ENCODE peak calls at places on chromosomes 16 and 17, in five cellular contexts. One of them, this sample, is unnamed.

GRCh38 chr17:77464988-77465357 is 324.2 kb downstream of the SEC14L1 start:
- DNase-seq in tibial nerve: no peak
- DNase-seq in ovary: no peak
- DNase-seq in adrenal gland: no peak
- DNase-seq in breast epithelium: no peak
- DNase-seq in this sample: no peak

GRCh38 chr16:57723170-57723569 is 12.4 kb upstream of the KATNB1 start:
- DNase-seq in tibial nerve: no peak
- DNase-seq in ovary: no peak
- DNase-seq in adrenal gland: no peak
- DNase-seq in breast epithelium: no peak
- DNase-seq in this sample: no peak

GRCh38 chr17:51354908-51355307 is 94.6 kb downstream of the UTP18 start:
- DNase-seq in tibial nerve: no peak
- DNase-seq in ovary: no peak
- DNase-seq in adrenal gland: no peak
- DNase-seq in breast epithelium: no peak
- DNase-seq in this sample: no peak

GRCh38 chr16:66166451-66166850 is 200.0 kb upstream of the CDH5 start:
- DNase-seq in tibial nerve: no peak
- DNase-seq in ovary: no peak
- DNase-seq in adrenal gland: peak; percentile 75
- DNase-seq in breast epithelium: no peak
- DNase-seq in this sample: no peak

GRCh38 chr17:57421393-57421717 is 165.0 kb downstream of the MSI2 start:
- DNase-seq in tibial nerve: no peak
- DNase-seq in ovary: no peak
- DNase-seq in adrenal gland: no peak
- DNase-seq in breast epithelium: no peak
- DNase-seq in this sample: no peak

GRCh38 chr17:40629850-40630249 is 17.8 kb downstream of the SMARCE1 start:
- DNase-seq in tibial nerve: no peak
- DNase-seq in ovary: no peak
- DNase-seq in adrenal gland: no peak
- DNase-seq in breast epithelium: no peak
- DNase-seq in this sample: no peak

GRCh38 chr17:30173649-30174048 is 57.0 kb downstream of the NSRP1 start:
- DNase-seq in tibial nerve: no peak
- DNase-seq in ovary: no peak
- DNase-seq in adrenal gland: no peak
- DNase-seq in breast epithelium: no peak
- DNase-seq in this sample: no peak

GRCh38 chr16:10228779-10229178 is 46.6 kb upstream of the GRIN2A start:
- DNase-seq in tibial nerve: no peak
- DNase-seq in ovary: no peak
- DNase-seq in adrenal gland: no peak
- DNase-seq in breast epithelium: no peak
- DNase-seq in this sample: no peak

GRCh38 chr16:20260215-20261009 is 66.9 kb downstream of the GP2 start:
- DNase-seq in tibial nerve: no peak
- DNase-seq in ovary: no peak
- DNase-seq in adrenal gland: no peak
- DNase-seq in breast epithelium: no peak
- DNase-seq in this sample: no peak

GRCh38 chr17:45688353-45688752 is 95.8 kb upstream of the CRHR1 start:
- DNase-seq in tibial nerve: no peak
- DNase-seq in ovary: no peak
- DNase-seq in adrenal gland: no peak
- DNase-seq in breast epithelium: no peak
- DNase-seq in this sample: no peak

GRCh38 chr16:84829168-84829965 is 9.6 kb downstream of the CRISPLD2 start:
- DNase-seq in tibial nerve: no peak
- DNase-seq in ovary: peak; percentile 83
- DNase-seq in adrenal gland: no peak
- DNase-seq in breast epithelium: no peak
- DNase-seq in this sample: no peak

GRCh38 chr16:84826558-84826941 is 6.8 kb downstream of the CRISPLD2 start:
- DNase-seq in tibial nerve: no peak
- DNase-seq in ovary: peak; percentile 86
- DNase-seq in adrenal gland: no peak
- DNase-seq in breast epithelium: no peak
- DNase-seq in this sample: no peak

GRCh38 chr16:84827131-84827574 is 7.4 kb downstream of the CRISPLD2 start:
- DNase-seq in tibial nerve: no peak
- DNase-seq in ovary: peak; percentile 66
- DNase-seq in adrenal gland: no peak
- DNase-seq in breast epithelium: no peak
- DNase-seq in this sample: peak; percentile 53

GRCh38 chr16:84827897-84828296 is 8.1 kb downstream of the CRISPLD2 start:
- DNase-seq in tibial nerve: no peak
- DNase-seq in ovary: no peak
- DNase-seq in adrenal gland: no peak
- DNase-seq in breast epithelium: no peak
- DNase-seq in this sample: no peak

GRCh38 chr16:84828322-84828721 is 8.5 kb downstream of the CRISPLD2 start:
- DNase-seq in tibial nerve: no peak
- DNase-seq in ovary: no peak
- DNase-seq in adrenal gland: no peak
- DNase-seq in breast epithelium: no peak
- DNase-seq in this sample: no peak
- H3K4me1 ChIP-seq in tibial nerve: peaks cover 18% of the 10 kb centered on the region
- H3K4me1 ChIP-seq in ovary: peaks cover 17% of the 10 kb centered on the region
- H3K4me1 ChIP-seq in adrenal gland: peaks cover 8% of the 10 kb centered on the region
- H3K4me1 ChIP-seq in breast epithelium: peaks cover 14% of the 10 kb centered on the region
- H3K4me1 ChIP-seq in this sample: no peaks in the 10 kb centered on the region

GRCh38 chr17:9266769-9267168 is 245.5 kb downstream of the NTN1 start:
- DNase-seq in tibial nerve: no peak
- DNase-seq in ovary: no peak
- DNase-seq in adrenal gland: no peak
- DNase-seq in breast epithelium: no peak
- DNase-seq in this sample: no peak
- TF ChIP-seq POLR2A in tibial nerve: no peak
- TF ChIP-seq POLR2A in ovary: no peak
- TF ChIP-seq POLR2A in adrenal gland: no peak
- TF ChIP-seq POLR2A in breast epithelium: no peak
- TF ChIP-seq POLR2A in this sample: no peak

GRCh38 chr17:79949646-79950292 is 85.9 kb downstream of the TBC1D16 start:
- DNase-seq in tibial nerve: no peak
- DNase-seq in ovary: peak; percentile 31
- DNase-seq in adrenal gland: peak; percentile 39
- DNase-seq in breast epithelium: no peak
- DNase-seq in this sample: no peak

GRCh38 chr17:79950711-79951110 is 85.0 kb downstream of the TBC1D16 start:
- DNase-seq in tibial nerve: no peak
- DNase-seq in ovary: peak; percentile 36
- DNase-seq in adrenal gland: peak; percentile 36
- DNase-seq in breast epithelium: no peak
- DNase-seq in this sample: peak; percentile 49

GRCh38 chr17:79948918-79949645 is 86.6 kb downstream of the TBC1D16 start:
- DNase-seq in tibial nerve: no peak
- DNase-seq in ovary: peak; percentile 38
- DNase-seq in adrenal gland: peak; percentile 43
- DNase-seq in breast epithelium: no peak
- DNase-seq in this sample: peak; percentile 5

GRCh38 chr17:79951361-79952264 is 84.1 kb downstream of the TBC1D16 start:
- DNase-seq in tibial nerve: no peak
- DNase-seq in ovary: peak; percentile 75
- DNase-seq in adrenal gland: peak; percentile 74
- DNase-seq in breast epithelium: no peak
- DNase-seq in this sample: peak; percentile 63

GRCh38 chr17:79950306-79950705 is 85.4 kb downstream of the TBC1D16 start:
- DNase-seq in tibial nerve: no peak
- DNase-seq in ovary: peak; percentile 44
- DNase-seq in adrenal gland: peak; percentile 38
- DNase-seq in breast epithelium: no peak
- DNase-seq in this sample: peak; percentile 55
- H3K4me1 ChIP-seq in tibial nerve: peaks cover 23% of the 10 kb centered on the region
- H3K4me1 ChIP-seq in ovary: peaks cover 15% of the 10 kb centered on the region
- H3K4me1 ChIP-seq in adrenal gland: peaks cover 17% of the 10 kb centered on the region
- H3K4me1 ChIP-seq in breast epithelium: no peaks in the 10 kb centered on the region
- H3K4me1 ChIP-seq in this sample: peaks cover 44% of the 10 kb centered on the region

GRCh38 chr17:18183334-18184142 is at the start of gene ALKBH5:
- DNase-seq in tibial nerve: peak; percentile 96
- DNase-seq in ovary: peak; percentile 97
- DNase-seq in adrenal gland: peak; percentile 100
- DNase-seq in breast epithelium: peak; percentile 99
- DNase-seq in this sample: peak; percentile 98

GRCh38 chr17:18185391-18185790 is 1.8 kb downstream of the ALKBH5 start:
- DNase-seq in tibial nerve: no peak
- DNase-seq in ovary: no peak
- DNase-seq in adrenal gland: no peak
- DNase-seq in breast epithelium: no peak
- DNase-seq in this sample: no peak

GRCh38 chr17:18185832-18186231 is 2.2 kb downstream of the ALKBH5 start:
- DNase-seq in tibial nerve: peak; percentile 31
- DNase-seq in ovary: no peak
- DNase-seq in adrenal gland: no peak
- DNase-seq in breast epithelium: no peak
- DNase-seq in this sample: peak; percentile 27

GRCh38 chr17:18182978-18183333 is 672 bp upstream of the ALKBH5 start:
- DNase-seq in tibial nerve: peak; percentile 73
- DNase-seq in ovary: peak; percentile 94
- DNase-seq in adrenal gland: peak; percentile 91
- DNase-seq in breast epithelium: no peak
- DNase-seq in this sample: peak; percentile 79

GRCh38 chr17:18184143-18185007 is 747 bp downstream of the ALKBH5 start:
- DNase-seq in tibial nerve: peak; percentile 22
- DNase-seq in ovary: peak; percentile 72
- DNase-seq in adrenal gland: peak; percentile 82
- DNase-seq in breast epithelium: peak; percentile 33
- DNase-seq in this sample: peak; percentile 60
- TF ChIP-seq POLR2A in tibial nerve: no peak
- TF ChIP-seq POLR2A in ovary: no peak
- TF ChIP-seq POLR2A in adrenal gland: peak; percentile 44
- TF ChIP-seq POLR2A in breast epithelium: no peak
- TF ChIP-seq POLR2A in this sample: peak; percentile 38

GRCh38 chr17:34596897-34597296 is 17.5 kb downstream of the TMEM132E start:
- DNase-seq in tibial nerve: no peak
- DNase-seq in ovary: no peak
- DNase-seq in adrenal gland: no peak
- DNase-seq in breast epithelium: no peak
- DNase-seq in this sample: no peak

GRCh38 chr17:34603974-34604373 is 24.6 kb downstream of the TMEM132E start:
- DNase-seq in tibial nerve: no peak
- DNase-seq in ovary: no peak
- DNase-seq in adrenal gland: no peak
- DNase-seq in breast epithelium: no peak
- DNase-seq in this sample: no peak

GRCh38 chr17:34601431-34601830 is 22.0 kb downstream of the TMEM132E start:
- DNase-seq in tibial nerve: no peak
- DNase-seq in ovary: no peak
- DNase-seq in adrenal gland: no peak
- DNase-seq in breast epithelium: no peak
- DNase-seq in this sample: no peak

GRCh38 chr17:34598161-34598776 is 18.9 kb downstream of the TMEM132E start:
- DNase-seq in tibial nerve: no peak
- DNase-seq in ovary: no peak
- DNase-seq in adrenal gland: no peak
- DNase-seq in breast epithelium: no peak
- DNase-seq in this sample: no peak
- H3K4me1 ChIP-seq in tibial nerve: no peaks in the 10 kb centered on the region
- H3K4me1 ChIP-seq in ovary: no peaks in the 10 kb centered on the region
- H3K4me1 ChIP-seq in adrenal gland: no peaks in the 10 kb centered on the region
- H3K4me1 ChIP-seq in breast epithelium: no peaks in the 10 kb centered on the region
- H3K4me1 ChIP-seq in this sample: no peaks in the 10 kb centered on the region

GRCh38 chr16:35750701-35751104 is 2291.3 kb downstream of the TP53TG3F start:
- DNase-seq in tibial nerve: no peak
- DNase-seq in ovary: no peak
- DNase-seq in adrenal gland: peak; percentile 17
- DNase-seq in breast epithelium: no peak
- DNase-seq in this sample: no peak
- TF ChIP-seq POLR2A in tibial nerve: no peak
- TF ChIP-seq POLR2A in ovary: no peak
- TF ChIP-seq POLR2A in adrenal gland: no peak
- TF ChIP-seq POLR2A in breast epithelium: no peak
- TF ChIP-seq POLR2A in this sample: no peak

GRCh38 chr17:47738178-47738577 is 5.1 kb downstream of the TBX21 start:
- DNase-seq in tibial nerve: no peak
- DNase-seq in ovary: no peak
- DNase-seq in adrenal gland: peak; percentile 41
- DNase-seq in breast epithelium: no peak
- DNase-seq in this sample: no peak
- H3K4me1 ChIP-seq in tibial nerve: peaks cover 7% of the 10 kb centered on the region
- H3K4me1 ChIP-seq in ovary: peaks cover 1% of the 10 kb centered on the region
- H3K4me1 ChIP-seq in adrenal gland: peaks cover 7% of the 10 kb centered on the region
- H3K4me1 ChIP-seq in breast epithelium: peaks cover 6% of the 10 kb centered on the region
- H3K4me1 ChIP-seq in this sample: peaks cover 9% of the 10 kb centered on the region

GRCh38 chr16:30780021-30780420 is 7.0 kb downstream of the ZNF629 start:
- DNase-seq in tibial nerve: no peak
- DNase-seq in ovary: no peak
- DNase-seq in adrenal gland: no peak
- DNase-seq in breast epithelium: no peak
- DNase-seq in this sample: no peak

GRCh38 chr16:30775381-30776099 is 11.5 kb downstream of the ZNF629 start:
- DNase-seq in tibial nerve: peak; percentile 72
- DNase-seq in ovary: peak; percentile 87
- DNase-seq in adrenal gland: peak; percentile 91
- DNase-seq in breast epithelium: peak; percentile 74
- DNase-seq in this sample: peak; percentile 82

GRCh38 chr16:30779596-30779995 is 7.4 kb downstream of the ZNF629 start:
- DNase-seq in tibial nerve: no peak
- DNase-seq in ovary: no peak
- DNase-seq in adrenal gland: no peak
- DNase-seq in breast epithelium: no peak
- DNase-seq in this sample: no peak

GRCh38 chr16:30778549-30779244 is 8.3 kb downstream of the ZNF629 start:
- DNase-seq in tibial nerve: peak; percentile 56
- DNase-seq in ovary: no peak
- DNase-seq in adrenal gland: no peak
- DNase-seq in breast epithelium: no peak
- DNase-seq in this sample: no peak

GRCh38 chr16:30777591-30778297 is 9.3 kb downstream of the ZNF629 start:
- DNase-seq in tibial nerve: no peak
- DNase-seq in ovary: no peak
- DNase-seq in adrenal gland: no peak
- DNase-seq in breast epithelium: no peak
- DNase-seq in this sample: no peak
- TF ChIP-seq POLR2A in tibial nerve: no peak
- TF ChIP-seq POLR2A in ovary: no peak
- TF ChIP-seq POLR2A in adrenal gland: no peak
- TF ChIP-seq POLR2A in breast epithelium: no peak
- TF ChIP-seq POLR2A in this sample: no peak

GRCh38 chr17:66415366-66416206 is 113.2 kb downstream of the PRKCA start:
- DNase-seq in tibial nerve: no peak
- DNase-seq in ovary: no peak
- DNase-seq in adrenal gland: no peak
- DNase-seq in breast epithelium: no peak
- DNase-seq in this sample: peak; percentile 44
- H3K4me1 ChIP-seq in tibial nerve: peaks cover 8% of the 10 kb centered on the region
- H3K4me1 ChIP-seq in ovary: peaks cover 7% of the 10 kb centered on the region
- H3K4me1 ChIP-seq in adrenal gland: peaks cover 19% of the 10 kb centered on the region
- H3K4me1 ChIP-seq in breast epithelium: no peaks in the 10 kb centered on the region
- H3K4me1 ChIP-seq in this sample: peaks cover 28% of the 10 kb centered on the region

This sample was measured in body of pancreas.